ENCODE peak calls at places on chromosome 18, in four cellular contexts. C, L, J and T are unnamed samples.

GRCh38 chr18:62128157-62128556 is 58.7 kb downstream of the PIGN start:
- DNase-seq in C (no peak), L (no peak), J (peak; percentile 61), T (no peak)

GRCh38 chr18:24173997-24174396 is 35.1 kb downstream of the CABYR start:
- DNase-seq in L (no peak), J (no peak), C (no peak), T (no peak)

GRCh38 chr18:9659499-9660387 is 45.4 kb upstream of the PPP4R1 start:
- DNase-seq in L (no peak), J (no peak), C (no peak), T (no peak)

GRCh38 chr18:75691483-75691882 is 264.0 kb upstream of the SMIM21 start:
- DNase-seq in C (peak; percentile 67), L (no peak), J (no peak), T (no peak)

GRCh38 chr18:6810191-6810590 is 80.7 kb downstream of the ARHGAP28 start:
- DNase-seq in L (no peak), C (no peak), J (no peak), T (no peak)

GRCh38 chr18:76382265-76382664 is 112.8 kb downstream of the ZNF516 start:
- DNase-seq in L (no peak), J (peak; percentile 52), C (no peak), T (peak; percentile 2)

GRCh38 chr18:11034816-11035215 is 114.6 kb downstream of the PIEZO2 start:
- DNase-seq in C (no peak), J (peak; percentile 53), L (no peak), T (no peak)

GRCh38 chr18:2223859-2224258 is 347.4 kb downstream of the METTL4 start:
- DNase-seq in L (peak; percentile 21), J (peak; percentile 6), C (peak; percentile 71), T (no peak)

GRCh38 chr18:79531926-79532689 is 136.4 kb downstream of the NFATC1 start:
- DNase-seq in C (no peak), L (no peak), J (peak; percentile 53), T (peak; percentile 25)

GRCh38 chr18:13375302-13376255 is 157.0 kb downstream of the LDLRAD4 start:
- DNase-seq in C (peak; percentile 66), L (no peak), J (peak; percentile 91), T (peak; percentile 85)

GRCh38 chr18:36813753-36814130 is 15.1 kb downstream of the TPGS2 start:
- DNase-seq in L (no peak), J (no peak), C (no peak), T (no peak)
- H3K36me3 ChIP-seq in L (no peaks in the 10 kb centered on the region), J (peaks cover 14% of the 10 kb centered on the region), C (peaks cover 35% of the 10 kb centered on the region), T (peaks cover 51% of the 10 kb centered on the region)

GRCh38 chr18:69943021-69943420 is 4.7 kb downstream of the CD226 start:
- DNase-seq in J (no peak), C (no peak), L (no peak), T (no peak)
- TF ChIP-seq CTCF in J (peak; percentile 18), C (peak; percentile 60), L (peak; percentile 15), T (peak; percentile 11)

DNA sequence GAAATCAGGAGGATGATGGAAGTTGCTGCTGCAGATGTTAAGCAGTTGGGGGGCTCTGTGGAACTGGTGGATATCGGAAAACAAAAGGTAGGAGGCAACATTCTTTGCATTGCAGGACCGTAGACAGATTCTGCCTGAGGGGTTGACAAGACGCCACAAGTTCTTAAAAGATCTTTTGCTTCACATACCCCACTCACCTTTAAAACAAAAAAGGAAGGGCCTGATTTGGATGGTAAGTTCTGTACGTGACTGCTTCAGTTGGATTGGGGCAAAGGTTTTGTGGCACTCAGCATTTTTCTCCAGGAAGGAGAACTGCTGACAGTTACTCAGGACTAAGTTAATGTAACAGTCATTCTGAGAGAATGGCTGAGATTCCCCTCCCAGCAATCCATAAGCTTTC is 5.2 kb downstream of the CNDP2 start:
- DNase-seq in C (no peak), L (no peak), J (no peak), T (no peak)
- H3K36me3 ChIP-seq in C (peaks cover 84% of the 10 kb centered on the region), L (peaks cover 33% of the 10 kb centered on the region), J (peaks cover 32% of the 10 kb centered on the region), T (peaks cover 57% of the 10 kb centered on the region)

DNA sequence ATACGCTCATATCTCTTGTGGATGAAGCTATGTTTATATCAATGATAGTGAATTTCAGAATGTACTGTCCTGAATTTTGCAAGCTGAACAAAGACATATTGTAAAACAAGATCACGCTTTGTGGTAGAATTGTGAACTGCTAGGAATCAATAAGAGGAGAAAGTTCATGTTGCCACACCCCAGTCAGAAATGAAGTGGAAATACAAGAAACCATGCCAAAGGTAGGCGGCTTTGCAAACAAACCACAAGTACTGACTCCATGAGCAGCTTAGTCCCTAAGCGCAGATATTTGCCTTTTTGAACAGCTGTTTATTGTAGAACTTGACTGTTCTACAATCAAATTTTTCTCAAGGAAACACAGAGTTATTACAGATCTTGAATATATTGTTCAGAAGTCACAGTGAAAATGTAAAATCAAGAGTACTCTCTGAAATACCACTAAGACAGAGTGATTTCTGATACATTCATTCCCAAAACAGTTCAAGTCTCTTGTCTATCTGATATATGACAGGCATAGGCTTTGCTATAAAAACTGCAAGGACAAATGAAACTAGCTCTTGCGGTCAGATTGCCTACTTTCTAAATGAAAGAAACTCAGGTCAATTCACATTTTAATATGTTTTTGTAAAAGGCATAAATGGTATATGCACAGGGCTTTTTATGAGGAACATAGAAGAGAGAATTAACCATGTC is 120.9 kb upstream of the CDH19 start:
- DNase-seq in C (no peak), J (no peak), L (no peak), T (no peak)
- TF ChIP-seq CTCF in C (no peak), J (no peak), L (no peak), T (no peak)

GRCh38 chr18:54675076-54675475 is 84.0 kb downstream of the DYNAP start:
- DNase-seq in J (no peak), L (no peak), C (no peak), T (no peak)

GRCh38 chr18:54672109-54672508 is 81.1 kb downstream of the DYNAP start:
- DNase-seq in J (no peak), C (no peak), L (no peak), T (no peak)

GRCh38 chr18:54671291-54671881 is 80.3 kb downstream of the DYNAP start:
- DNase-seq in L (peak; percentile 59), C (no peak), J (peak; percentile 42), T (no peak)

DNA sequence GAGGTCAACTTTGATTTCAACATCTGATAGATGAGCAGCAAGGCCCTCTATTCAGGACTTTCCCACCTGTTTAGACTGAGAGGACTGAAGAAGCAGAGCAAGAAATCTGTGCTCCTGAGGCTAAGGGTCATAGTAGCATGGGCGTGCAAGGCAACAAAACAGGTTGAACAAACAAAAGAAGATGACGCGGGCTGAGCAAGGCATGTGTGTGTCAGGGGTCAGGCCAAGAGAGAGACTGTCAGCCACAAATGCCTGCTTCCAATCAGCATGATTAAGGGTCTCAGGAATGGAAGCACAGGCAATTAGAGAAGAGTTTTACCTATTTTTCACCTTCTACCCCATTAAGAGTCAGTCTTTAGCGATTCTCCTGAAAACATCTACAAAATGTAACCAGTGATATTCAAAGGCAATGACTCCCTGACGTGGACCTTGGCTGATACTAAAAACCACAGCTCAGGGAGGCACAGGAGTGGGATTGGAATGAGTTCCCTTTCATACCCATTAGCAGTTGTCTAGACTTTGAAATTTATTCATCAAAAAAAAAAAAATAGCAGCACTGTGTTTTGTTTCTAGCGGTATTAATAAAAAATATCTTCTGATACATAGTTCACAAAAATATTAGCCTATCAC is 81.9 kb downstream of the DYNAP start:
- DNase-seq in J (no peak), C (no peak), L (no peak), T (no peak)
- H3K36me3 ChIP-seq in J (no peaks in the 10 kb centered on the region), C (no peaks in the 10 kb centered on the region), L (no peaks in the 10 kb centered on the region), T (no peaks in the 10 kb centered on the region)

DNA sequence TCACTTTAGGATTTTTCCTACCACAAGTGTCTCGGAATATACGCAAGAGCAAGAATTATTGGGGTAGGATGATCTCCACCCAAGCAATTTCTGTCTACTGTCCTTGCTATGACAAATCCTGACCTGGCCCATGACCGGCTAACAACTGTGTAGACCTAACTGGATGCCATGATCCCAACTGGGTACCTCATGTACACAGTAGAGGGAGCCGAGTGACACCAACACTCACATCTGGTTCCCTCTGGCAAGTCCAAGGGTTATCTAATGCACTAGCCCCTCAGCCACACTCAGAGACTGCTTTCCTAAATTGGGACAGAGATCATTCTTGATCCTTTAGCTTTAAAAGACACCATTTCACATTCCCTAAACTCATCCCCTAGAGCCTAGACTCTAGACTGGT is 60.7 kb upstream of the ZNF532 start:
- DNase-seq in C (no peak), L (no peak), J (no peak), T (no peak)
- TF ChIP-seq CTCF in C (peak; percentile 51), L (no peak), J (no peak), T (no peak)

GRCh38 chr18:31931163-31931885 is 11.6 kb downstream of the TRAPPC8 start:
- DNase-seq in C (no peak), J (peak; percentile 26), L (no peak), T (no peak)

GRCh38 chr18:31929273-31929672 is 13.7 kb downstream of the TRAPPC8 start:
- DNase-seq in J (no peak), L (no peak), C (no peak), T (no peak)

DNA sequence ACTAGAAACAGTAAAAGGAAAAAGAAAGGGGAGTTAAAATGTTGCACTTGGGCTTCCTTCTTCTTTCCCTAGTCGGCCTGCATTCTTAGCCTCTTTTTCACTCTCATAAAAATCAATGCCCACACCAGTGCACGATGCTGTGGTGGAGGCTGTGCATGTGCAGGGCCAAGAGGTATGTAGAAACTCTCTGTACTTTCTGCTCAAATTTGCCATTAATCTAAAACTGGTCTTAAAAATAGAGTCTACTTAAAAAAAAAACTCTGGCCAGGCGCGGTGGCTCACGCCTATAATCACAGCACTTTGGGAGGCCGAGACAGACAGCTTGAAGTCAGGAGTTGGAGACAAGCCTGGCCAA is 11.1 kb downstream of the TRAPPC8 start:
- DNase-seq in L (no peak), C (peak; percentile 20), J (no peak), T (no peak)
- H3K36me3 ChIP-seq in L (peaks cover 7% of the 10 kb centered on the region), C (peaks cover 49% of the 10 kb centered on the region), J (peaks cover 14% of the 10 kb centered on the region), T (peaks cover 54% of the 10 kb centered on the region)

GRCh38 chr18:44323125-44323524 is 357.6 kb upstream of the SETBP1 start:
- DNase-seq in C (no peak), L (no peak), J (no peak), T (no peak)

GRCh38 chr18:44325903-44326650 is 354.6 kb upstream of the SETBP1 start:
- DNase-seq in J (peak; percentile 61), C (peak; percentile 90), L (peak; percentile 80), T (no peak)

GRCh38 chr18:44321868-44322590 is 358.7 kb upstream of the SETBP1 start:
- DNase-seq in C (no peak), J (no peak), L (no peak), T (no peak)

GRCh38 chr18:44324361-44324760 is 356.3 kb upstream of the SETBP1 start:
- DNase-seq in J (no peak), C (no peak), L (no peak), T (no peak)

DNA sequence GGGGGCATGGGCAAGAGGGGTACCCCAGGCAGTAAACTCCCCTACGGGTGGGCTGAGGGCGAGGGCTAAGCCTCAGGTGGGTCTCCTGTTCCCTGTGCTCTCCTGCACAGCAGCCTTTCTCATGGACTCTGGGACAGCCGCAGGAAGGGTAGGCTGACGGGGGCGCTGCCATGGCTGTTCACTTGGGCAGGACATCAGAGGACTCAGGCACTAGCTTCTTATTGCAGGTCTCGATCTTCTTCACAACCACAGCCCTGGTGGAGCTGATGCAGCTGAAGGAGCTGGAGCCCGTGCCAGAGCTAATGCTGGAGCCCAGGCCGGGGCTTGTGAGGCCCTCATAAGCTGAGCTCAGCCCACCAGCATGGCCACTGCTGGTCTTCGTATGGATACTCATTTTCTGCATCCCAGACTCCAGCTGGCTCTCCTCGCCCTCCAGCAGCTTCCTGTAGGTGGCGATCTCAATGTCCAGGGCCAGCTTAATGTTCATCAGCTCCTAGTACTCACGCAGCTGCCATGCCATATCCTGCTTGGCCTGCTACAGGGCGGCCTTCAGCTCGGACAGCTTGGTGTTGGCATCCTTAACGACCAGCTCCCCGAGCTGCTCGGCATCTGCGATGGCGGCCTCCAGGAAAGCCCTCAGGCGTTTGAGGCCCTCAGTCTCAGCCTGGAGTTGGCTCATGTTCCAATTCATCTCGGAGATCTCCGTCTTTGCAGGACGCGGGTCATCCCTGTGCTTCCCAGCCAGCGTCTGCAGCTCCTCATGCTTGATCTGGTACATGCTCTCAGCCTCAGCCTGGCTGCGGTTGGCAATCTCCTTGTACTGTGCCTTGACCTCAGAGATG is 359.8 kb upstream of the SETBP1 start:
- DNase-seq in C (peak; percentile 80), L (no peak), J (no peak), T (no peak)
- TF ChIP-seq CTCF in C (peak; percentile 68), L (no peak), J (no peak), T (no peak)